ENCODE peak calls at places on chromosome 15, in ten cellular contexts. P is WTC11, W is HepG2, T is A549, F is SK-N-SH, Q is HCT116, U is endothelial cell of umbilical vein, R is H1, G is K562, L is GM12878. X is an unnamed sample.
A peak's percentile ranks its signal among the peaks of the same experiment; 100 is the strongest.

GRCh38 chr15:84715442-84716035 is 400 bp downstream of the SEC11A start:
- DNase-seq in G (no peak), U (peak; percentile 58), L (no peak), P (no peak), W (no peak), F (peak; percentile 27), T (peak; percentile 45), R (no peak), Q (no peak), X (peak; percentile 70)

GRCh38 chr15:93485922-93486327 is 396.9 kb upstream of the RGMA start:
- DNase-seq in G (no peak), L (no peak), P (no peak), T (no peak), W (no peak), Q (no peak), R (no peak), U (no peak), F (no peak), X (no peak)

GRCh38 chr15:73374599-73374998 is 5.8 kb upstream of the HCN4 start:
- DNase-seq in F (peak; percentile 70), P (no peak), G (no peak), Q (no peak), T (no peak), R (no peak), L (no peak), W (no peak), U (no peak), X (no peak)

GRCh38 chr15:82228750-82229149 is 33.8 kb downstream of the EFL1 start:
- DNase-seq in T (no peak), R (no peak), L (no peak), G (no peak), Q (no peak), F (no peak), W (no peak), P (no peak), U (no peak), X (no peak)

GRCh38 chr15:25246641-25247417 is 192.0 kb downstream of the UBE3A start:
- DNase-seq in F (no peak), T (no peak), U (no peak), G (no peak), W (no peak), L (no peak), Q (no peak), R (peak; percentile 14), P (peak; percentile 4), X (no peak)

GRCh38 chr15:84992157-84992940 is 10.7 kb downstream of the PDE8A start:
- DNase-seq in Q (peak; percentile 93), W (peak; percentile 49), R (peak; percentile 26), T (peak; percentile 76), G (no peak), F (no peak), U (peak; percentile 61), P (no peak), L (no peak), X (peak; percentile 39)

GRCh38 chr15:34650177-34650576 is 66.7 kb upstream of the GOLGA8B start:
- DNase-seq in T (no peak), G (peak; percentile 38), U (no peak), Q (no peak), F (no peak), P (no peak), R (no peak), W (no peak), L (no peak), X (no peak)

GRCh38 chr15:56813995-56814394 is 80.7 kb upstream of the ZNF280D start:
- DNase-seq in Q (no peak), F (no peak), R (no peak), P (no peak), U (no peak), L (no peak), W (no peak), G (no peak), T (no peak), X (no peak)

GRCh38 chr15:61668444-61668843 is 391.8 kb downstream of the VPS13C start:
- DNase-seq in G (peak; percentile 9), W (no peak), U (no peak), T (no peak), P (no peak), F (no peak), R (no peak), L (no peak), Q (no peak), X (no peak)

GRCh38 chr15:80564056-80564455 is 131.1 kb upstream of the ABHD17C start:
- DNase-seq in G (no peak), R (peak; percentile 24), U (no peak), P (no peak), W (no peak), T (no peak), F (no peak), L (no peak), Q (no peak), X (no peak)

GRCh38 chr15:80562033-80562432 is 133.1 kb upstream of the ABHD17C start:
- DNase-seq in R (no peak), U (no peak), L (no peak), G (no peak), T (no peak), Q (no peak), P (no peak), W (no peak), F (no peak), X (peak; percentile 18)

GRCh38 chr15:80565398-80565797 is 129.7 kb upstream of the ABHD17C start:
- DNase-seq in U (no peak), R (no peak), P (no peak), W (no peak), F (no peak), L (no peak), Q (no peak), G (no peak), T (no peak), X (no peak)

GRCh38 chr15:80562846-80563245 is 132.3 kb upstream of the ABHD17C start:
- DNase-seq in P (no peak), U (no peak), R (peak; percentile 41), G (no peak), F (no peak), L (no peak), T (no peak), W (no peak), Q (no peak), X (peak; percentile 63)

GRCh38 chr15:80563372-80563997 is 131.6 kb upstream of the ABHD17C start:
- DNase-seq in R (peak; percentile 17), F (no peak), U (no peak), L (no peak), P (no peak), T (no peak), W (no peak), G (no peak), Q (no peak), X (peak; percentile 36)
- TF ChIP-seq MAX in R (no peak), F (no peak), U (no peak), L (no peak), P (no peak), T (no peak), W (no peak), G (no peak), Q (no peak), X (no peak)

DNA sequence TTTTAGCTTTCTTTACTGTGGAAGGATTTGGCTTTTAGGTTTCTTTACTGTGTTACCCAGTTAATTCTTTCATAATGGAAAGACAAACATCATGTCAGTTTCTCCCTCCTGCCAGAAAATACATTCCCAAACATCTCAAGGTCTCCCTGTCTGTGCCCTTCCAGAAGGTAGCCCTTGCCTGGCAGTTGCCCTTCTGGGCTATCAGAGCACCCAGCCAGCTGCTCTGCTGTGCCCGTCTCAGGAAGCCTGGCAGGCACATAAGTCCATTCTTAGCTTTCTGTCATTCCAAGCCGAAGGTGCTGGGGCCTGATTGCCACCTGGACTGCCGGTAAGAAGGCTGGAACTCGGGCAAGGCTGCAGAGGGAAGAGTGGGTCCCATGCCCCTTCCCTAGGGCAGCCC is 203.4 kb downstream of the SLCO3A1 start:
- DNase-seq in U (no peak), G (no peak), W (no peak), T (no peak), L (no peak), R (no peak), F (no peak), Q (no peak), P (no peak), X (no peak)
- TF ChIP-seq MAX in U (no peak), G (no peak), W (no peak), T (no peak), L (no peak), R (no peak), F (no peak), Q (no peak), P (no peak), X (no peak)

GRCh38 chr15:38672814-38673292 is 108.2 kb upstream of the RASGRP1 start:
- DNase-seq in R (no peak), F (no peak), G (no peak), Q (no peak), U (no peak), T (peak; percentile 5), W (no peak), P (no peak), L (peak; percentile 86), X (no peak)

GRCh38 chr15:38670142-38671002 is 105.8 kb upstream of the RASGRP1 start:
- DNase-seq in U (no peak), T (no peak), P (no peak), R (no peak), L (no peak), W (no peak), G (no peak), F (no peak), Q (no peak), X (no peak)

GRCh38 chr15:38671003-38671382 is 106.4 kb upstream of the RASGRP1 start:
- DNase-seq in T (no peak), F (no peak), L (no peak), Q (no peak), G (no peak), W (no peak), P (no peak), U (no peak), R (no peak), X (no peak)

GRCh38 chr15:38669160-38669505 is 104.5 kb upstream of the RASGRP1 start:
- DNase-seq in F (no peak), Q (no peak), G (no peak), T (no peak), U (no peak), P (no peak), W (no peak), L (no peak), R (no peak), X (no peak)

DNA sequence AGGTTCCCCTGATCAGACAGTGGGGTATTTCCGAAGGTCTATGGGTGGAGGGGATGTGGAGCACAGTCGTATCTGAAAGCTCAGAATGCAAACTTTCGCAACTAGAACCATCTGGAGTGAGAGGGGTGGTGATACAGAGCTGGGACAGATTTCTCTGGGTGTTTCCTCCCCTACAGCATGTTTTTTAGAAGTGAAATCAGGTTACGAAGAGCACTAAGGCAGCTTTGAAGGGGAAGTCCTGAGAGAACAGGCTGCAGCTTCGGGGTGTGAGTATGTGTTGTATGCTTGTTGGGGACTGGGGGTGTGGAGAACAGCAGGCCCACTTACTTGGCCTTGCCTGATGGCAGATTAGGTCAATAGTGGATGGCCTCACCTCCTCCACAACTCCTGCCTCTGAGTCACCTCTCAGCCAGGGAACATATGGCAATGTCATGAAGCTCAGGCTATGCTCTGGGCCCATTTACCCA is 107.1 kb upstream of the RASGRP1 start:
- DNase-seq in T (no peak), Q (no peak), R (no peak), U (no peak), P (no peak), G (no peak), F (peak; percentile 9), L (peak; percentile 91), W (no peak), X (no peak)
- TF ChIP-seq MAX in T (no peak), Q (no peak), R (no peak), U (no peak), P (no peak), G (no peak), F (no peak), L (no peak), W (no peak), X (no peak)

GRCh38 chr15:67833504-67834248 is 6.2 kb downstream of the RNU6-1 start:
- DNase-seq in Q (no peak), L (no peak), R (peak; percentile 80), U (peak; percentile 47), W (peak; percentile 34), P (peak; percentile 84), G (peak; percentile 76), T (peak; percentile 48), F (peak; percentile 92), X (peak; percentile 84)
- TF ChIP-seq MAX in Q (no peak), L (no peak), R (peak; percentile 40), U (no peak), W (no peak), P (no peak), G (no peak), T (no peak), F (no peak), X (peak; percentile 16)

X was measured in NB4.